ENCODE peak calls at places on chromosome 3, in ten cellular contexts. One of them, this sample, is unnamed.

GRCh38 chr3:71446734-71447133 is 136.8 kb downstream of the FOXP1 start:
- DNase-seq in GM13976: no peak
- DNase-seq in GM23248: no peak
- DNase-seq in AG20443: no peak
- DNase-seq in GM12865: no peak
- DNase-seq in HEK293T: no peak
- DNase-seq in DMS153: no peak
- DNase-seq in NCI-H69: no peak
- DNase-seq in WTC11: no peak
- DNase-seq in astrocyte: no peak
- DNase-seq in this sample: no peak

GRCh38 chr3:127547761-127548605 is 42.5 kb downstream of the TPRA1 start:
- DNase-seq in GM23248: peak; percentile 76
- DNase-seq in astrocyte: peak; percentile 54
- DNase-seq in HEK293T: peak; percentile 87
- DNase-seq in WTC11: peak; percentile 89
- DNase-seq in NCI-H69: peak; percentile 82
- DNase-seq in GM12865: peak; percentile 56
- DNase-seq in AG20443: peak; percentile 92
- DNase-seq in DMS153: peak; percentile 65
- DNase-seq in GM13976: peak; percentile 88
- DNase-seq in this sample: peak; percentile 97

GRCh38 chr3:23950303-23950702 is 5.2 kb downstream of the NR1D2 start:
- DNase-seq in NCI-H69: no peak
- DNase-seq in GM12865: peak; percentile 34
- DNase-seq in GM13976: peak; percentile 27
- DNase-seq in WTC11: no peak
- DNase-seq in astrocyte: no peak
- DNase-seq in AG20443: no peak
- DNase-seq in DMS153: no peak
- DNase-seq in GM23248: no peak
- DNase-seq in HEK293T: no peak
- DNase-seq in this sample: no peak

GRCh38 chr3:72346526-72346926 is 501.7 kb downstream of the SHQ1 start:
- DNase-seq in GM23248: peak; percentile 99
- DNase-seq in astrocyte: peak; percentile 99
- DNase-seq in NCI-H69: no peak
- DNase-seq in GM13976: no peak
- DNase-seq in GM12865: peak; percentile 38
- DNase-seq in WTC11: no peak
- DNase-seq in DMS153: no peak
- DNase-seq in AG20443: peak; percentile 95
- DNase-seq in HEK293T: no peak
- DNase-seq in this sample: no peak

GRCh38 chr3:126352476-126353454 is 4.4 kb downstream of the KLF15 start:
- DNase-seq in AG20443: no peak
- DNase-seq in GM23248: peak; percentile 23
- DNase-seq in GM13976: no peak
- DNase-seq in astrocyte: no peak
- DNase-seq in WTC11: peak; percentile 5
- DNase-seq in GM12865: no peak
- DNase-seq in NCI-H69: no peak
- DNase-seq in DMS153: no peak
- DNase-seq in HEK293T: no peak
- DNase-seq in this sample: no peak

GRCh38 chr3:28651159-28651558 is 302.5 kb upstream of the AZI2 start:
- DNase-seq in GM23248: peak; percentile 52
- DNase-seq in HEK293T: no peak
- DNase-seq in astrocyte: no peak
- DNase-seq in NCI-H69: no peak
- DNase-seq in DMS153: no peak
- DNase-seq in GM13976: no peak
- DNase-seq in AG20443: no peak
- DNase-seq in WTC11: no peak
- DNase-seq in GM12865: no peak
- DNase-seq in this sample: no peak

GRCh38 chr3:59818033-59818936 is 768.5 kb upstream of the CFAP20DC start:
- DNase-seq in DMS153: no peak
- DNase-seq in GM12865: no peak
- DNase-seq in astrocyte: peak; percentile 98
- DNase-seq in GM13976: no peak
- DNase-seq in NCI-H69: peak; percentile 67
- DNase-seq in WTC11: no peak
- DNase-seq in AG20443: peak; percentile 90
- DNase-seq in HEK293T: no peak
- DNase-seq in GM23248: peak; percentile 99
- DNase-seq in this sample: no peak

GRCh38 chr3:46183330-46183729 is 24.8 kb downstream of the CCR1 start:
- DNase-seq in WTC11: no peak
- DNase-seq in NCI-H69: no peak
- DNase-seq in GM23248: no peak
- DNase-seq in DMS153: no peak
- DNase-seq in GM13976: no peak
- DNase-seq in GM12865: no peak
- DNase-seq in astrocyte: no peak
- DNase-seq in HEK293T: no peak
- DNase-seq in AG20443: no peak
- DNase-seq in this sample: no peak

GRCh38 chr3:178505832-178506231 is 30.4 kb upstream of the KCNMB2 start:
- DNase-seq in GM13976: no peak
- DNase-seq in AG20443: no peak
- DNase-seq in NCI-H69: no peak
- DNase-seq in HEK293T: no peak
- DNase-seq in WTC11: no peak
- DNase-seq in GM23248: no peak
- DNase-seq in astrocyte: no peak
- DNase-seq in GM12865: no peak
- DNase-seq in DMS153: no peak
- DNase-seq in this sample: no peak

GRCh38 chr3:50825841-50826240 is 151.1 kb downstream of the DOCK3 start:
- DNase-seq in DMS153: no peak
- DNase-seq in GM13976: no peak
- DNase-seq in GM12865: no peak
- DNase-seq in astrocyte: peak; percentile 46
- DNase-seq in AG20443: no peak
- DNase-seq in HEK293T: no peak
- DNase-seq in GM23248: peak; percentile 34
- DNase-seq in WTC11: no peak
- DNase-seq in NCI-H69: no peak
- DNase-seq in this sample: no peak

GRCh38 chr3:190543656-190544055 is 29.8 kb downstream of the IL1RAP start:
- DNase-seq in HEK293T: no peak
- DNase-seq in NCI-H69: no peak
- DNase-seq in AG20443: no peak
- DNase-seq in astrocyte: no peak
- DNase-seq in WTC11: no peak
- DNase-seq in GM12865: no peak
- DNase-seq in GM13976: no peak
- DNase-seq in DMS153: peak; percentile 77
- DNase-seq in GM23248: no peak
- DNase-seq in this sample: no peak

GRCh38 chr3:153162513-153163348 is 705 bp downstream of the RAP2B start:
- DNase-seq in GM12865: peak; percentile 59
- DNase-seq in GM23248: peak; percentile 72
- DNase-seq in WTC11: peak; percentile 35
- DNase-seq in DMS153: no peak
- DNase-seq in HEK293T: peak; percentile 24
- DNase-seq in GM13976: peak; percentile 56
- DNase-seq in NCI-H69: peak; percentile 65
- DNase-seq in astrocyte: peak; percentile 26
- DNase-seq in AG20443: peak; percentile 33
- DNase-seq in this sample: no peak

GRCh38 chr3:194714564-194714963 is 28.9 kb downstream of the FAM43A start:
- DNase-seq in GM12865: no peak
- DNase-seq in NCI-H69: peak; percentile 50
- DNase-seq in GM13976: no peak
- DNase-seq in HEK293T: no peak
- DNase-seq in DMS153: no peak
- DNase-seq in astrocyte: no peak
- DNase-seq in GM23248: no peak
- DNase-seq in WTC11: no peak
- DNase-seq in AG20443: no peak
- DNase-seq in this sample: no peak

GRCh38 chr3:54079314-54079713 is 43.0 kb upstream of the CACNA2D3 start:
- DNase-seq in HEK293T: no peak
- DNase-seq in astrocyte: no peak
- DNase-seq in GM23248: no peak
- DNase-seq in DMS153: no peak
- DNase-seq in GM12865: no peak
- DNase-seq in WTC11: no peak
- DNase-seq in NCI-H69: no peak
- DNase-seq in GM13976: no peak
- DNase-seq in AG20443: no peak
- DNase-seq in this sample: no peak

GRCh38 chr3:172281884-172282283 is 166.4 kb downstream of the GHSR start:
- DNase-seq in NCI-H69: no peak
- DNase-seq in GM12865: no peak
- DNase-seq in HEK293T: no peak
- DNase-seq in AG20443: no peak
- DNase-seq in GM23248: no peak
- DNase-seq in WTC11: no peak
- DNase-seq in astrocyte: no peak
- DNase-seq in GM13976: no peak
- DNase-seq in DMS153: no peak
- DNase-seq in this sample: no peak

GRCh38 chr3:64361962-64362735 is 136.9 kb upstream of the PRICKLE2 start:
- DNase-seq in GM13976: no peak
- DNase-seq in DMS153: no peak
- DNase-seq in astrocyte: peak; percentile 48
- DNase-seq in GM12865: no peak
- DNase-seq in WTC11: no peak
- DNase-seq in NCI-H69: peak; percentile 23
- DNase-seq in GM23248: peak; percentile 55
- DNase-seq in AG20443: no peak
- DNase-seq in HEK293T: no peak
- DNase-seq in this sample: no peak

GRCh38 chr3:11558002-11558401 is 85.7 kb downstream of the VGLL4 start:
- DNase-seq in NCI-H69: no peak
- DNase-seq in DMS153: no peak
- DNase-seq in HEK293T: no peak
- DNase-seq in astrocyte: peak; percentile 91
- DNase-seq in GM13976: no peak
- DNase-seq in WTC11: no peak
- DNase-seq in GM12865: no peak
- DNase-seq in AG20443: peak; percentile 81
- DNase-seq in GM23248: peak; percentile 95
- DNase-seq in this sample: no peak

GRCh38 chr3:36166477-36166876 is 213.8 kb upstream of the STAC start:
- DNase-seq in GM12865: no peak
- DNase-seq in HEK293T: no peak
- DNase-seq in GM13976: no peak
- DNase-seq in WTC11: no peak
- DNase-seq in DMS153: no peak
- DNase-seq in GM23248: peak; percentile 91
- DNase-seq in AG20443: peak; percentile 84
- DNase-seq in NCI-H69: no peak
- DNase-seq in astrocyte: peak; percentile 85
- DNase-seq in this sample: no peak

GRCh38 chr3:100465871-100466777 is 26.3 kb upstream of the TMEM45A start:
- DNase-seq in astrocyte: no peak
- DNase-seq in NCI-H69: no peak
- DNase-seq in GM12865: peak; percentile 30
- DNase-seq in WTC11: no peak
- DNase-seq in GM23248: no peak
- DNase-seq in DMS153: no peak
- DNase-seq in GM13976: peak; percentile 36
- DNase-seq in HEK293T: no peak
- DNase-seq in AG20443: no peak
- DNase-seq in this sample: no peak

GRCh38 chr3:16140116-16140893 is 34.2 kb upstream of the GALNT15 start:
- DNase-seq in GM13976: no peak
- DNase-seq in NCI-H69: no peak
- DNase-seq in astrocyte: peak; percentile 97
- DNase-seq in DMS153: no peak
- DNase-seq in AG20443: peak; percentile 53
- DNase-seq in GM23248: peak; percentile 76
- DNase-seq in WTC11: no peak
- DNase-seq in HEK293T: no peak
- DNase-seq in GM12865: no peak
- DNase-seq in this sample: no peak

GRCh38 chr3:15558581-15558980 is 37.1 kb upstream of the COLQ start:
- DNase-seq in GM12865: no peak
- DNase-seq in NCI-H69: no peak
- DNase-seq in astrocyte: no peak
- DNase-seq in HEK293T: no peak
- DNase-seq in WTC11: no peak
- DNase-seq in GM23248: no peak
- DNase-seq in GM13976: no peak
- DNase-seq in AG20443: no peak
- DNase-seq in DMS153: no peak
- DNase-seq in this sample: no peak

GRCh38 chr3:130783629-130784028 is 37.0 kb upstream of the PIK3R4 start:
- DNase-seq in astrocyte: peak; percentile 26
- DNase-seq in GM23248: no peak
- DNase-seq in AG20443: no peak
- DNase-seq in WTC11: no peak
- DNase-seq in NCI-H69: peak; percentile 33
- DNase-seq in HEK293T: no peak
- DNase-seq in DMS153: peak; percentile 50
- DNase-seq in GM12865: no peak
- DNase-seq in GM13976: no peak
- DNase-seq in this sample: no peak

GRCh38 chr3:11386413-11387155 is 114.4 kb downstream of the ATG7 start:
- DNase-seq in GM12865: no peak
- DNase-seq in GM23248: no peak
- DNase-seq in GM13976: no peak
- DNase-seq in HEK293T: no peak
- DNase-seq in NCI-H69: no peak
- DNase-seq in DMS153: no peak
- DNase-seq in WTC11: no peak
- DNase-seq in astrocyte: peak; percentile 49
- DNase-seq in AG20443: no peak
- DNase-seq in this sample: no peak

GRCh38 chr3:49213998-49214397 is 42.6 kb downstream of the KLHDC8B start:
- DNase-seq in HEK293T: no peak
- DNase-seq in WTC11: no peak
- DNase-seq in DMS153: no peak
- DNase-seq in GM13976: no peak
- DNase-seq in astrocyte: no peak
- DNase-seq in AG20443: no peak
- DNase-seq in GM12865: no peak
- DNase-seq in NCI-H69: no peak
- DNase-seq in GM23248: no peak
- DNase-seq in this sample: no peak

GRCh38 chr3:110495201-110495927 is 576.3 kb upstream of the NECTIN3 start:
- DNase-seq in GM12865: no peak
- DNase-seq in DMS153: peak; percentile 13
- DNase-seq in GM23248: no peak
- DNase-seq in WTC11: peak; percentile 18
- DNase-seq in GM13976: no peak
- DNase-seq in HEK293T: no peak
- DNase-seq in NCI-H69: peak; percentile 1
- DNase-seq in AG20443: no peak
- DNase-seq in astrocyte: no peak
- DNase-seq in this sample: no peak

GRCh38 chr3:83946554-83946953 is 1012.2 kb upstream of the CADM2 start:
- DNase-seq in GM12865: no peak
- DNase-seq in GM13976: no peak
- DNase-seq in AG20443: no peak
- DNase-seq in DMS153: no peak
- DNase-seq in GM23248: no peak
- DNase-seq in NCI-H69: peak; percentile 5
- DNase-seq in HEK293T: no peak
- DNase-seq in astrocyte: no peak
- DNase-seq in WTC11: no peak
- DNase-seq in this sample: no peak

GRCh38 chr3:29486087-29486486 is 205.2 kb downstream of the RBMS3 start:
- DNase-seq in DMS153: peak; percentile 36
- DNase-seq in GM13976: no peak
- DNase-seq in AG20443: peak; percentile 62
- DNase-seq in astrocyte: peak; percentile 89
- DNase-seq in HEK293T: no peak
- DNase-seq in GM23248: peak; percentile 89
- DNase-seq in WTC11: no peak
- DNase-seq in NCI-H69: peak; percentile 74
- DNase-seq in GM12865: peak; percentile 54
- DNase-seq in this sample: no peak

GRCh38 chr3:81951106-81951505 is 189.7 kb upstream of the GBE1 start:
- DNase-seq in DMS153: no peak
- DNase-seq in GM13976: no peak
- DNase-seq in GM23248: no peak
- DNase-seq in HEK293T: no peak
- DNase-seq in NCI-H69: no peak
- DNase-seq in AG20443: no peak
- DNase-seq in WTC11: peak; percentile 10
- DNase-seq in GM12865: no peak
- DNase-seq in astrocyte: no peak
- DNase-seq in this sample: no peak